ENCODE peak calls at places on chromosomes 2 and 18, in seven cellular contexts. K is PC-3, L is left ventricle myocardium inferior, W is psoas muscle, H is right cardiac atrium, J is pancreas, A is upper lobe of right lung. S is an unnamed sample.
A peak's percentile ranks its signal among the peaks of the same experiment; 100 is the strongest.

GRCh38 chr2:48707466-48707865 is 48.1 kb downstream of the LHCGR start:
- DNase-seq in K (peak; percentile 55), L (no peak), W (no peak), H (no peak), J (no peak), A (peak; percentile 67), S (no peak)

GRCh38 chr2:133004623-133005022 is 334.6 kb upstream of the LYPD1 start:
- DNase-seq in K (no peak), L (no peak), W (no peak), H (no peak), J (no peak), A (no peak), S (no peak)

GRCh38 chr2:72722492-72723090 is 103.2 kb downstream of the EXOC6B start:
- DNase-seq in K (no peak), L (no peak), W (no peak), H (no peak), J (no peak), A (no peak), S (no peak)

GRCh38 chr18:12121175-12122095 is 27.8 kb downstream of the ANKRD62 start:
- DNase-seq in K (peak; percentile 39), L (no peak), W (no peak), H (no peak), J (peak; percentile 22), A (no peak), S (no peak)

GRCh38 chr2:147110317-147110716 is 734.5 kb upstream of the ACVR2A start:
- DNase-seq in K (no peak), L (no peak), W (no peak), H (no peak), J (no peak), A (no peak), S (no peak)

GRCh38 chr2:217279571-217279970 is 419.7 kb upstream of the TNP1 start:
- DNase-seq in K (peak; percentile 86), L (no peak), W (no peak), H (no peak), J (no peak), A (no peak), S (no peak)

GRCh38 chr2:170324640-170325046 is 146.7 kb downstream of the MYO3B start:
- DNase-seq in K (peak; percentile 66), L (no peak), W (no peak), H (no peak), J (no peak), A (no peak), S (no peak)

GRCh38 chr2:17646096-17646554 is 105.6 kb downstream of the VSNL1 start:
- DNase-seq in K (peak; percentile 85), L (no peak), W (no peak), H (no peak), J (no peak), A (no peak), S (no peak)

GRCh38 chr2:217797661-217798069 is 205.1 kb downstream of the TNS1 start:
- DNase-seq in K (peak; percentile 13), L (peak; percentile 50), W (peak; percentile 61), H (peak; percentile 38), J (peak; percentile 87), A (no peak), S (peak; percentile 8)

GRCh38 chr2:23520256-23520655 is 135.3 kb downstream of the KLHL29 start:
- DNase-seq in K (no peak), L (no peak), W (peak; percentile 6), H (no peak), J (no peak), A (no peak), S (no peak)

GRCh38 chr2:108315408-108316193 is 26.9 kb downstream of the SULT1C2 start:
- DNase-seq in K (peak; percentile 54), L (no peak), W (no peak), H (no peak), J (no peak), A (no peak), S (no peak)

DNA sequence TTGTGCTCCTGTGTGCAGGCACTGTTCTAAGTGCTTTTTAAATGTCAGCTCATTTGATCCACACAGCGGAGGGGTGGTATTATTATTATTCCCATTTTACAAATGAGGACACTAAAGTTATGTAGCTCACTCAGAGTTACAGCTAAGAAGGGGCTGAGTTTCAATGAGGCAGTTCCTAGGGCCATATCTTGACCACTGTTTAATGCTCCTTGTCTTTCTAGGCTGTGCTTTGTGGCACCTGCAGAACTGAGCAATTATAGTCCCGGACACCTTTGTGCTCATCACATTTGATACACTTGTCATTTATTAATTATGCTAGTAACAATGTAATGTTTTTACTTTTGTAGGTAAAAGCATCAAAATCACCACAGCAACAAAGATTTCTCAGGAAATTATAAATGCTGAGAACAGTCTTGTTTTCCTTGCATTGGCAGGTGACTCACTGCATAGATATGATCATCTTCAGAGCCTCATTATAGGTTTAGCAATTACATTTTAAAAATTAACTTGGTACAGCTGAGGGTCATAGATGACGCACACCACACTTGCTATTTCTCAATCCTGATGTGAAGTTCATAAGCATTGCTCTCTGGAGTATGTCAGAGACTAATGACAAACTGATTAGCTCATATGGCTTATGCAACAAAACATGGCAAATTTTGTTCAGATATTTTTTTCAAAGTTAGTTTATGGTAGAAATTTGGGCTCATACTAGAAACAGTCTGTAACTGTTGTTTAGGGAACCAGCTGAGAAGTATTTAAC is 366.8 kb downstream of the TGIF1 start:
- DNase-seq in K (peak; percentile 42), L (no peak), W (no peak), H (no peak), J (no peak), A (no peak), S (no peak)
- H3K27ac ChIP-seq in K (no peak overlapping the region), L (no peak overlapping the region), W (no peak overlapping the region), H (no peak overlapping the region), J (no peak overlapping the region), A (no peak overlapping the region), S (no peak overlapping the region)

GRCh38 chr2:65536596-65536995 is 104.2 kb upstream of the SPRED2 start:
- DNase-seq in K (no peak), L (no peak), W (no peak), H (no peak), J (no peak), A (no peak), S (no peak)
- H3K27ac ChIP-seq in K (no peak overlapping the region), L (no peak overlapping the region), W (no peak overlapping the region), H (no peak overlapping the region), J (no peak overlapping the region), A (no peak overlapping the region), S (no peak overlapping the region)

GRCh38 chr2:105856576-105856975 is 111.9 kb downstream of the NCK2 start:
- DNase-seq in K (no peak), L (no peak), W (no peak), H (no peak), J (no peak), A (no peak), S (no peak)
- H3K27ac ChIP-seq in K (peak overlapping the region; percentile 8), L (no peak overlapping the region), W (no peak overlapping the region), H (no peak overlapping the region), J (no peak overlapping the region), A (no peak overlapping the region), S (no peak overlapping the region)

GRCh38 chr2:27250652-27251379 is 12.0 kb downstream of the SLC30A3 start:
- DNase-seq in K (no peak), L (no peak), W (no peak), H (no peak), J (no peak), A (no peak), S (no peak)

GRCh38 chr2:27247893-27248292 is 15.0 kb downstream of the SLC30A3 start:
- DNase-seq in K (no peak), L (no peak), W (no peak), H (no peak), J (no peak), A (no peak), S (no peak)

GRCh38 chr2:27249891-27250651 is 12.8 kb downstream of the SLC30A3 start:
- DNase-seq in K (peak; percentile 36), L (peak; percentile 48), W (peak; percentile 57), H (peak; percentile 57), J (peak; percentile 84), A (peak; percentile 85), S (no peak)

GRCh38 chr2:27251786-27252185 is 11.1 kb downstream of the SLC30A3 start:
- DNase-seq in K (no peak), L (no peak), W (no peak), H (no peak), J (no peak), A (no peak), S (no peak)

DNA sequence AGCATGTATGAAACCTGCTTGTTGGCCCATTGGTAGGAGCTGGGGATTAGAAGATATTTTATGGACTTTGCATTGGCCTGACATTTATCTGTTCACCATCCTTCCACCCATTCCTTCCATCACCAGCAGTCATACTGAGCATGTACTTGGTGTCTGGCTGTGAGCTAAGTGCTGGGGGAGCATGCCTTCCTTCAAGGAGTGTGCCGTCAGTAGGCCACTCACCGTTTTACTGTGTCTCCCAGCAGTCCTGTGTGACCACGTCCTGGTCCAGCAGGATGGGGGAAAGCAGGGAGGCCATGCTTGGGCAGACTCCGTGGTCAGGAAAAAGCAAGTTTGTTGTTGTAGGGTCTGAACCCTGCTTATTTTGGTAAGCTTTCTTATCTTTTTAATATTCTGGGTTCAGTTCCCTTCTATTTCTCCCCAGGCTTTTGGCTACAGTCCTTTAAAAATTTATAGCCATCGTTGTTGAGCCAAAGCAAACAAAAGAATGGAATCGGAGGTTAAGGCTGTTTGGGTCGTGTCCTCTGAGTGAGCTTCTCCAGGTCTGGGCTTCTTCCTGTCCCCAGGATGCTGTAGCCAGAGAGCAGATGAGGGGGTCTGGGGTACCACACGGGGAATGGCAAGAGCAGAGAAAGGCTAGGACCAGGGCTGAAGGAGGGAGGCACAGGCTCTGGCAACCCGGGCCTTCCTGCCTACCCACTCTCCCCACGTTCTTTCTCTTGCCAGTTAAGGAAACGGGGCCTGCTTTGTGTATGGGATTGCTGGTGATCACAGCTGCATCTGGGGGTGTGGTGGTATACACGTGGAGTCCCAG is 13.6 kb downstream of the SLC30A3 start:
- DNase-seq in K (peak; percentile 54), L (no peak), W (no peak), H (no peak), J (no peak), A (no peak), S (no peak)
- H3K27ac ChIP-seq in K (no peak overlapping the region), L (no peak overlapping the region), W (no peak overlapping the region), H (no peak overlapping the region), J (no peak overlapping the region), A (no peak overlapping the region), S (peak overlapping the region; percentile 37)

GRCh38 chr2:84129018-84129417 is 330.1 kb downstream of the SUCLG1 start:
- DNase-seq in K (no peak), L (no peak), W (no peak), H (no peak), J (no peak), A (no peak), S (no peak)
- H3K27ac ChIP-seq in K (no peak overlapping the region), L (no peak overlapping the region), W (no peak overlapping the region), H (no peak overlapping the region), J (no peak overlapping the region), A (no peak overlapping the region), S (no peak overlapping the region)

GRCh38 chr2:6927186-6927585 is 10.0 kb downstream of the RNF144A start:
- DNase-seq in K (no peak), L (no peak), W (no peak), H (no peak), J (no peak), A (no peak), S (no peak)
- H3K27ac ChIP-seq in K (no peak overlapping the region), L (peak overlapping the region; percentile 72), W (peak overlapping the region; percentile 75), H (peak overlapping the region; percentile 51), J (peak overlapping the region; percentile 61), A (no peak overlapping the region), S (no peak overlapping the region)